ENCODE peak calls at places on chromosome 10, in six cellular contexts. J is adrenal gland, F is heart left ventricle, D is upper lobe of left lung, K is hepatocyte, R is upper lobe of right lung. Q is an unnamed sample. For H3K27me3 and H3K4me1, the result is how much of the 10 kb centered on the place peaks cover.

GRCh38 chr10:49500420-49500819 is 38.5 kb downstream of the ERCC6 start:
- DNase-seq in F (no peak), D (no peak), R (no peak), J (no peak), K (no peak), Q (no peak)

GRCh38 chr10:116721991-116722392 is 20.4 kb downstream of the HSPA12A start:
- DNase-seq in K (no peak), J (no peak), F (no peak), D (no peak), R (no peak), Q (no peak)

GRCh38 chr10:73867871-73868631 is 6.3 kb downstream of the CAMK2G start:
- DNase-seq in J (no peak), F (no peak), D (no peak), K (no peak), R (no peak), Q (peak)

GRCh38 chr10:129949411-129950335 is 14.4 kb downstream of the EBF3 start:
- DNase-seq in F (peak), J (no peak), R (no peak), D (peak), K (peak), Q (peak)

GRCh38 chr10:124708246-124708779 is 35.9 kb downstream of the FAM53B start:
- DNase-seq in K (no peak), J (no peak), D (no peak), F (no peak), R (no peak), Q (peak)

GRCh38 chr10:33897255-33897893 is 562.9 kb upstream of the NRP1 start:
- DNase-seq in D (no peak), K (no peak), R (no peak), J (no peak), F (no peak), Q (no peak)

GRCh38 chr10:124681091-124681490 is 63.1 kb downstream of the FAM53B start:
- DNase-seq in F (no peak), J (no peak), R (no peak), D (no peak), K (no peak), Q (peak)

GRCh38 chr10:125117941-125118630 is 42.3 kb downstream of the CTBP2 start:
- DNase-seq in K (no peak), R (peak), D (no peak), J (no peak), F (no peak), Q (peak)

GRCh38 chr10:129888784-129889616 is 75.1 kb downstream of the EBF3 start:
- DNase-seq in D (peak), K (peak), J (no peak), R (no peak), F (peak), Q (peak)

GRCh38 chr10:35355971-35356724 is 19.8 kb downstream of the CCNY start:
- DNase-seq in F (no peak), R (no peak), J (no peak), K (no peak), D (no peak), Q (no peak)

GRCh38 chr10:16182688-16183087 is 254.1 kb upstream of the PTER start:
- DNase-seq in K (no peak), R (no peak), F (no peak), D (no peak), J (no peak), Q (no peak)

GRCh38 chr10:27531336-27531847 is 27.3 kb downstream of the RAB18 start:
- DNase-seq in R (no peak), K (no peak), F (no peak), J (no peak), D (no peak), Q (no peak)

GRCh38 chr10:103839867-103840746 is 15.3 kb downstream of the SH3PXD2A start:
- DNase-seq in J (no peak), D (no peak), F (peak), K (no peak), R (peak), Q (peak)

GRCh38 chr10:90930070-90930837 is 9.4 kb upstream of the ANKRD1 start:
- DNase-seq in D (no peak), F (peak), K (peak), J (no peak), R (no peak), Q (no peak)

GRCh38 chr10:86700851-86701617 is 32.7 kb downstream of the LDB3 start:
- DNase-seq in R (no peak), K (no peak), J (no peak), D (no peak), F (no peak), Q (no peak)

GRCh38 chr10:124356706-124357582 is 61.8 kb downstream of the OAT start:
- DNase-seq in K (no peak), J (no peak), D (no peak), F (no peak), R (peak), Q (no peak)

GRCh38 chr10:128008521-128009250 is 101.8 kb downstream of the PTPRE start:
- DNase-seq in K (no peak), D (no peak), F (no peak), J (no peak), R (peak), Q (no peak)

GRCh38 chr10:94358480-94358879 is 4.3 kb downstream of the NOC3L start:
- DNase-seq in K (no peak), J (no peak), R (no peak), F (no peak), D (no peak), Q (no peak)

GRCh38 chr10:74227697-74228424 is 76.8 kb downstream of the ADK start:
- DNase-seq in K (no peak), J (no peak), F (no peak), R (no peak), D (no peak), Q (no peak)

GRCh38 chr10:116752563-116752962 is 10.2 kb upstream of the HSPA12A start:
- DNase-seq in R (no peak), D (no peak), F (no peak), J (no peak), K (no peak), Q (no peak)

GRCh38 chr10:113056468-113057021 is 106.5 kb downstream of the TCF7L2 start:
- DNase-seq in J (no peak), R (no peak), K (peak), D (no peak), F (no peak), Q (no peak)

GRCh38 chr10:119306964-119307363 is 99.6 kb downstream of the GRK5 start:
- DNase-seq in J (no peak), R (no peak), D (no peak), F (no peak), K (no peak), Q (no peak)

GRCh38 chr10:103854265-103854686 is 1.1 kb downstream of the SH3PXD2A start:
- DNase-seq in K (peak), J (no peak), F (no peak), D (no peak), R (no peak), Q (no peak)

GRCh38 chr10:42999385-43000020 is 77.4 kb upstream of the RET start:
- DNase-seq in D (no peak), R (peak), K (peak), J (no peak), F (no peak), Q (no peak)

GRCh38 chr10:124791378-124792348 is at the start of gene EEF1AKMT2:
- DNase-seq in D (peak), R (peak), K (peak), J (peak), F (peak), Q (peak)

GRCh38 chr10:13990918-13991317 is 339.8 kb downstream of the FRMD4A start:
- DNase-seq in D (no peak), F (peak), K (no peak), J (no peak), R (no peak), Q (no peak)

GRCh38 chr10:126247454-126247975 is 140.8 kb downstream of the ADAM12 start:
- DNase-seq in J (peak), R (no peak), F (peak), K (peak), D (no peak), Q (peak)

GRCh38 chr10:100065084-100065660 is 16.5 kb downstream of the CPN1 start:
- DNase-seq in J (no peak), R (no peak), K (no peak), D (peak), F (no peak), Q (no peak)

GRCh38 chr10:84531396-84531795 is 203.0 kb downstream of the CCSER2 start:
- DNase-seq in D (no peak), R (no peak), K (no peak), J (no peak), F (no peak), Q (no peak)

GRCh38 chr10:126569513-126570447 is 100.7 kb downstream of the C10orf90 start:
- DNase-seq in K (peak), J (no peak), D (no peak), F (no peak), R (no peak), Q (no peak)

GRCh38 chr10:130226012-130226411 is 89.8 kb downstream of the GLRX3 start:
- DNase-seq in K (no peak), J (no peak), R (peak), D (no peak), F (no peak), Q (no peak)

GRCh38 chr10:60649485-60650271 is 128.6 kb upstream of the CDK1 start:
- DNase-seq in K (peak), F (no peak), D (no peak), J (no peak), R (no peak), Q (no peak)

GRCh38 chr10:93745411-93746065 is 12.2 kb upstream of the LGI1 start:
- DNase-seq in D (no peak), F (no peak), K (no peak), J (no peak), R (no peak), Q (no peak)

GRCh38 chr10:88091490-88092061 is 228.2 kb downstream of the PTEN start:
- DNase-seq in K (no peak), R (no peak), F (no peak), J (no peak), D (no peak), Q (no peak)

GRCh38 chr10:46549171-46550075 is 7.0 kb downstream of the GPRIN2 start:
- DNase-seq in R (peak), K (no peak), D (peak), F (peak), J (peak), Q (peak)

DNA sequence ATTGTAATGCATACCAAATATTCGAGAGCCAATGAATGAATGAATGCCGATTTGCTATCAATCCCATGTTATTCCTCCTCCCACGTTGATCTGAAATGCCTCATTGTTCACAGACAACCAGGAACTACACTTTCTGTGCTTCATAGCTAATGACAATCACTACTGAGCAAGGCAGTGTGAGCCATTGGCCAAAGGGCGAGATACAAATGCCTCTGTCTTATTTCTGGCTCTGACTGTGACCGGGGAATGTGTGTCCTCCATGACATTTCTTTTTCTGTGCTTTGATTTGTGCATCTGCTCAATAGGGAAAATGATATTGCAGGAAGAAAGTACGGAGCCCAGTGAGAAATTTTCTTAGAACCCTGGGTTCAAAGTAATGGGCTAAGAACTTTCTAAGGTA is 217.1 kb downstream of the CXCL12 start:
- DNase-seq in F (no peak), R (no peak), K (no peak), J (no peak), D (no peak), Q (no peak)
- H3K27ac ChIP-seq in F (no peak), R (no peak), K (no peak), J (no peak), D (no peak), Q (no peak)

DNA sequence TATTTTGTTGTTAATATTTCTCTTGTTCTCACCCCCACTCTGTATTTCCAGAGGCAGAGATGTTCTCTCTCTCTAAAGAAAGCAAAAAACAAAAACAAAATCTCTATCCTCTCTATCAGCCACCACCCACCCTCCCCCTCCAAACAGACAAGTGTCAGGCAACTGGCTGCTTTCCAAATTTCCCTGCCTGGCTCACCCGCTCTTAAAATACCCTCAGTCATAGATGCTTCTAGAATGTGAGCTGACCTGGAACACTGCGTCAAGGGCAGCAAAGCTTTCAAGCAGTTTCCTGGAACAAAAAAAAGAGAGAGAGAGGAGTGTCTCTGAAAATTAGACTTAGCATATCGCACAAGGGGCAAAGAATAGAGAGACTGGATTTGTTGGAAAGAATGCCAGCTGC is 341.0 kb upstream of the ZMIZ1 start:
- DNase-seq in F (peak), J (peak), K (peak), D (no peak), R (no peak), Q (peak)
- H3K27me3 ChIP-seq in F (under half), J (under half), K (under half), D (under half), R (under half), Q (under half)

GRCh38 chr10:132059760-132060508 is 5.8 kb upstream of the JAKMIP3 start:
- DNase-seq in K (no peak), D (no peak), J (no peak), F (no peak), R (peak), Q (no peak)

GRCh38 chr10:132062641-132063390 is 2.9 kb upstream of the JAKMIP3 start:
- DNase-seq in F (no peak), D (no peak), R (peak), K (no peak), J (no peak), Q (no peak)

GRCh38 chr10:132062181-132062515 is 3.6 kb upstream of the JAKMIP3 start:
- DNase-seq in K (no peak), J (no peak), R (peak), D (no peak), F (no peak), Q (no peak)

GRCh38 chr10:132061465-132062180 is 4.1 kb upstream of the JAKMIP3 start:
- DNase-seq in K (no peak), D (no peak), F (no peak), R (peak), J (no peak), Q (no peak)

GRCh38 chr10:132061030-132061429 is 4.7 kb upstream of the JAKMIP3 start:
- DNase-seq in D (peak), J (no peak), K (no peak), F (no peak), R (peak), Q (no peak)
- H3K4me1 ChIP-seq in D (under half), J (under half), K (under half), F (under half), R (under half), Q (under half)

DNA sequence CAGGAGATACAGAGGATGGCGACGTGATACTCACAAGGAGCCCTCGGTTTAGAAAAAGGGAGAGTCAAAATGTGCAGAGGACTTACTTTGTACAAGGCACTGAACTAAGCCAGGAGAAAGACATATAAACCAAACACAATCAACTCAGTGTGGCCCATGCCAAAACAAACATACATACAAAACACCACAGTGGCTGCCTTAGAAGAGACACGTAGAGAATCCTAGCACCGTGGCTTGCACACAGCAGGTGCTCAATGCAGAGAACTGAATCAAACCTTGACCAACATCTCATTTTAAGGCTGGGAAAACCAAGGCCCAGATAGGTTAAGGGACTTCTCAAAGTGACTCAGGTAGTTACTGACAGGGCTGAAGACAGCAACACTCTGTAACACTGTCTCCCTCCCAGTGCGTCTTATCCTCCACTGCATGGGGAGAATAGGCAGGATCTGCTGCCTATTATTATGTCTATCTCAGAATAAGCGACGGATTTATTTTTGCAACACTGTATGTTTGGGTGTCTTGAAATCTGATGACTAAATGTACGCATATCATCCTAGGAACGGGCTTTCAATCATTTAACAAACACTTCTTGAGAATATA is 11.0 kb downstream of the SORBS1 start:
- DNase-seq in R (no peak), D (no peak), F (no peak), K (no peak), J (no peak), Q (no peak)
- H3K27ac ChIP-seq in R (no peak), D (no peak), F (peak), K (no peak), J (no peak), Q (peak)

GRCh38 chr10:25934673-25935139 is 677 bp downstream of the MYO3A start:
- DNase-seq in F (no peak), J (no peak), R (peak), K (peak), D (peak), Q (no peak)

DNA sequence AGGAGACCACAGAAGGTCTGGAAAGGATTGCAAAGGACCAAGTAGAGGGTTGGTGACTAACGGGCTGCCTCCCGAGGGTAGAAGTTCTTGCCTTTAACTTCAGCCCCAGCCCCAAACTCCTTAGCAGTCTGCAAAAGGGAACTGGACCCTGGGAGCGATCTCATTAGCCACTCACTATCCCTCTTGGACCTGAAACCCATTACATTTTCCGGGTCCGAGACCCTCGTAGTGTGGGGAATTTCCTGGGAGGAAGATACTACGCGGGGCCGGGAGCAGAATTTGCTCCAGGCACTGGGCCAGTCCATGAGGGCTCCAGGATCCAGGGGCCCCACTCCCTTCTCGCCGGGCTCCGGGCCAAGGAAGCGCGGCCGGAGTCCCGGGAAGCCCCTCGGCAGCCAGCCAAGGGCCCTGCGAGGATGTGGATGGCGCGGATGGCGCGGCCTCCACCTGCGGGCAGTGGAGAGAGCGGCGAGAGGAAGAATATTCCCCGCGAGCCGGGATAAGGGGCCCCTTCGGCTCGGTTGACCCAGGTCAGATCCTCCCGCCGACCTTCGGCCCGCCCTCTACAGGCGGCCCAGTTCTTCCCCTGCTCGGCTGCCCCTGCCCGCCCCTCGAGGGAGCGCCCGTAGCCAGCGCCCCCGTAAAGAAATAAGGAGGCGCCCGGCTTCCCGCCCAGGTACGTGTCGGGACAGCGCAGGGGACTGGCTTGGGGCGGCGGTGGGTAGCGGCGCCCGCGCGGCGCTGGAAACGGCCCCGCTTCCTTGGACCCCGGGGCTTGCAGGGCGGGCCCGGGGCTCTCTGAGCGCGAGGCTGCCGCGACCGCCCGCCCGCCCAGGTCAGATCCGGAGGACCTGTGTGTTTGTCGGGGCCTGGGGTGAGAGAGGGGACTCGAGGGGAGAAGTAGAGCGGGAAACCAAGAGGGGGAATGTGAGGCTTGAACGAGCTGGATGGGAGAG is at the start of gene MYO3A:
- DNase-seq in R (no peak), J (no peak), K (peak), F (no peak), D (peak), Q (no peak)
- H3K27me3 ChIP-seq in R (under half), J (under half), K (under half), F (under half), D (under half), Q (under half)

GRCh38 chr10:1418031-1418550 is 319.2 kb downstream of the ADARB2 start:
- DNase-seq in R (no peak), J (no peak), D (no peak), F (no peak), K (no peak), Q (no peak)
- H3K4me1 ChIP-seq in R (under half), J (under half), D (under half), F (under half), K (under half), Q (under half)

DNA sequence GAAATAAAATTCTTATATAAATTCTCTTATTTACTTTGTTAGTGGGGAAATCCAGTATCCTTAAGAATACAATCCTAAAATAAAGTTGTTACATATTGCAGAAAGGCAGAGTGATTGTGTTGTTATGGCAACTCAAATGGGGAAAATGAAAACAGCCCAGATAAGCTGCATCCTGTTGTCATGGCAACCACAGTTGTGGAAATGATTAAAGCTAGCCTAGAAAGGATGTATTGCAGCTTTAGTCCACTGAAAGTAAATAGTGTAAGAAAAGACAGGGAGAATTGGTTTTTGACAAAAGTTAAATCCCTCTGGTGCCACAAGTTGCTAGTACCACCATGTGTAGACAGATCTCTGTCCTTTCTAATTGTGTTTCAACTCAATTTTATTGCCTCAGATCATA is 43.2 kb downstream of the BTRC start:
- DNase-seq in R (no peak), F (peak), J (no peak), K (peak), D (no peak), Q (no peak)
- H3K27ac ChIP-seq in R (no peak), F (no peak), J (no peak), K (no peak), D (no peak), Q (no peak)